ENCODE peak calls at places on chromosomes 7 and 10, in four cellular contexts. One of them, this sample, is unnamed.

GRCh38 chr7:43394441-43395130 is 188.3 kb upstream of the STK17A start:
- DNase-seq in naive B cell: no peak
- DNase-seq in stimulated activated CD8-positive, alpha-beta memory T cell treated with anti-CD3 and anti-CD28 coated beads, Interleukin-7, amount 100 ng/mL, for 4 hours: no peak
- DNase-seq in choroid plexus epithelial cell: no peak
- DNase-seq in this sample: no peak

GRCh38 chr7:155998766-155999630 is 186.7 kb upstream of the SHH start:
- DNase-seq in stimulated activated CD8-positive, alpha-beta memory T cell treated with anti-CD3 and anti-CD28 coated beads, Interleukin-7, amount 100 ng/mL, for 4 hours: no peak
- DNase-seq in choroid plexus epithelial cell: no peak
- DNase-seq in naive B cell: no peak
- DNase-seq in this sample: no peak

GRCh38 chr10:91050371-91051034 is 129.6 kb upstream of the ANKRD1 start:
- DNase-seq in stimulated activated CD8-positive, alpha-beta memory T cell treated with anti-CD3 and anti-CD28 coated beads, Interleukin-7, amount 100 ng/mL, for 4 hours: no peak
- DNase-seq in choroid plexus epithelial cell: peak
- DNase-seq in naive B cell: no peak
- DNase-seq in this sample: no peak

GRCh38 chr10:70866424-70866823 is 21.9 kb downstream of the PCBD1 start:
- DNase-seq in naive B cell: no peak
- DNase-seq in choroid plexus epithelial cell: peak
- DNase-seq in stimulated activated CD8-positive, alpha-beta memory T cell treated with anti-CD3 and anti-CD28 coated beads, Interleukin-7, amount 100 ng/mL, for 4 hours: no peak
- DNase-seq in this sample: no peak

GRCh38 chr7:1176891-1177373 is 16.9 kb upstream of the ZFAND2A start:
- DNase-seq in choroid plexus epithelial cell: peak
- DNase-seq in stimulated activated CD8-positive, alpha-beta memory T cell treated with anti-CD3 and anti-CD28 coated beads, Interleukin-7, amount 100 ng/mL, for 4 hours: peak
- DNase-seq in naive B cell: peak
- DNase-seq in this sample: peak

GRCh38 chr10:21171936-21172773 is 275.0 kb upstream of the NEBL start:
- DNase-seq in naive B cell: no peak
- DNase-seq in choroid plexus epithelial cell: no peak
- DNase-seq in stimulated activated CD8-positive, alpha-beta memory T cell treated with anti-CD3 and anti-CD28 coated beads, Interleukin-7, amount 100 ng/mL, for 4 hours: no peak
- DNase-seq in this sample: no peak

GRCh38 chr10:116671274-116671926 is 50.6 kb downstream of the PNLIPRP2 start:
- DNase-seq in stimulated activated CD8-positive, alpha-beta memory T cell treated with anti-CD3 and anti-CD28 coated beads, Interleukin-7, amount 100 ng/mL, for 4 hours: no peak
- DNase-seq in naive B cell: no peak
- DNase-seq in choroid plexus epithelial cell: peak
- DNase-seq in this sample: no peak

GRCh38 chr7:1050254-1050906 is 6.0 kb downstream of the GPR146 start:
- DNase-seq in choroid plexus epithelial cell: no peak
- DNase-seq in stimulated activated CD8-positive, alpha-beta memory T cell treated with anti-CD3 and anti-CD28 coated beads, Interleukin-7, amount 100 ng/mL, for 4 hours: no peak
- DNase-seq in naive B cell: no peak
- DNase-seq in this sample: no peak

GRCh38 chr7:1400351-1400750 is 58.9 kb downstream of the MICALL2 start:
- DNase-seq in choroid plexus epithelial cell: no peak
- DNase-seq in stimulated activated CD8-positive, alpha-beta memory T cell treated with anti-CD3 and anti-CD28 coated beads, Interleukin-7, amount 100 ng/mL, for 4 hours: no peak
- DNase-seq in naive B cell: no peak
- DNase-seq in this sample: no peak

GRCh38 chr10:77919713-77920108 is 6.8 kb downstream of the DLG5 start:
- DNase-seq in choroid plexus epithelial cell: peak
- DNase-seq in naive B cell: no peak
- DNase-seq in stimulated activated CD8-positive, alpha-beta memory T cell treated with anti-CD3 and anti-CD28 coated beads, Interleukin-7, amount 100 ng/mL, for 4 hours: no peak
- DNase-seq in this sample: no peak

GRCh38 chr10:75772153-75772887 is 340.9 kb downstream of the LRMDA start:
- DNase-seq in choroid plexus epithelial cell: peak
- DNase-seq in naive B cell: no peak
- DNase-seq in stimulated activated CD8-positive, alpha-beta memory T cell treated with anti-CD3 and anti-CD28 coated beads, Interleukin-7, amount 100 ng/mL, for 4 hours: no peak
- DNase-seq in this sample: peak

GRCh38 chr7:95687759-95688343 is 84.5 kb upstream of the DYNC1I1 start:
- DNase-seq in choroid plexus epithelial cell: peak
- DNase-seq in stimulated activated CD8-positive, alpha-beta memory T cell treated with anti-CD3 and anti-CD28 coated beads, Interleukin-7, amount 100 ng/mL, for 4 hours: no peak
- DNase-seq in naive B cell: no peak
- DNase-seq in this sample: peak

GRCh38 chr7:30206466-30206865 is 71.7 kb downstream of the MTURN start:
- DNase-seq in stimulated activated CD8-positive, alpha-beta memory T cell treated with anti-CD3 and anti-CD28 coated beads, Interleukin-7, amount 100 ng/mL, for 4 hours: no peak
- DNase-seq in naive B cell: no peak
- DNase-seq in choroid plexus epithelial cell: peak
- DNase-seq in this sample: no peak

GRCh38 chr10:29100505-29100904 is 188.4 kb upstream of the LYZL1 start:
- DNase-seq in naive B cell: no peak
- DNase-seq in choroid plexus epithelial cell: no peak
- DNase-seq in stimulated activated CD8-positive, alpha-beta memory T cell treated with anti-CD3 and anti-CD28 coated beads, Interleukin-7, amount 100 ng/mL, for 4 hours: no peak
- DNase-seq in this sample: no peak

GRCh38 chr10:122163182-122164027 is 107.7 kb upstream of the BTBD16 start:
- DNase-seq in stimulated activated CD8-positive, alpha-beta memory T cell treated with anti-CD3 and anti-CD28 coated beads, Interleukin-7, amount 100 ng/mL, for 4 hours: no peak
- DNase-seq in naive B cell: no peak
- DNase-seq in choroid plexus epithelial cell: no peak
- DNase-seq in this sample: no peak

GRCh38 chr7:80781561-80781979 is 137.3 kb downstream of the SEMA3C start:
- DNase-seq in stimulated activated CD8-positive, alpha-beta memory T cell treated with anti-CD3 and anti-CD28 coated beads, Interleukin-7, amount 100 ng/mL, for 4 hours: no peak
- DNase-seq in choroid plexus epithelial cell: peak
- DNase-seq in naive B cell: no peak
- DNase-seq in this sample: no peak

GRCh38 chr7:140667476-140667875 is 5.3 kb upstream of the ADCK2 start:
- DNase-seq in choroid plexus epithelial cell: no peak
- DNase-seq in stimulated activated CD8-positive, alpha-beta memory T cell treated with anti-CD3 and anti-CD28 coated beads, Interleukin-7, amount 100 ng/mL, for 4 hours: no peak
- DNase-seq in naive B cell: no peak
- DNase-seq in this sample: no peak

GRCh38 chr10:74029943-74030342 is 32.0 kb downstream of the VCL start:
- DNase-seq in choroid plexus epithelial cell: no peak
- DNase-seq in naive B cell: no peak
- DNase-seq in stimulated activated CD8-positive, alpha-beta memory T cell treated with anti-CD3 and anti-CD28 coated beads, Interleukin-7, amount 100 ng/mL, for 4 hours: no peak
- DNase-seq in this sample: no peak

GRCh38 chr7:44063894-44064651 is 1.3 kb downstream of the PGAM2 start:
- DNase-seq in naive B cell: no peak
- DNase-seq in stimulated activated CD8-positive, alpha-beta memory T cell treated with anti-CD3 and anti-CD28 coated beads, Interleukin-7, amount 100 ng/mL, for 4 hours: no peak
- DNase-seq in choroid plexus epithelial cell: no peak
- DNase-seq in this sample: no peak

GRCh38 chr10:108323274-108323798 is 1158.8 kb upstream of the SORCS1 start:
- DNase-seq in naive B cell: no peak
- DNase-seq in stimulated activated CD8-positive, alpha-beta memory T cell treated with anti-CD3 and anti-CD28 coated beads, Interleukin-7, amount 100 ng/mL, for 4 hours: no peak
- DNase-seq in choroid plexus epithelial cell: no peak
- DNase-seq in this sample: no peak

GRCh38 chr7:40733111-40733510 is 598.3 kb downstream of the SUGCT start:
- DNase-seq in choroid plexus epithelial cell: no peak
- DNase-seq in stimulated activated CD8-positive, alpha-beta memory T cell treated with anti-CD3 and anti-CD28 coated beads, Interleukin-7, amount 100 ng/mL, for 4 hours: no peak
- DNase-seq in naive B cell: no peak
- DNase-seq in this sample: no peak

GRCh38 chr7:41326616-41327015 is 376.3 kb downstream of the INHBA start:
- DNase-seq in choroid plexus epithelial cell: no peak
- DNase-seq in naive B cell: no peak
- DNase-seq in stimulated activated CD8-positive, alpha-beta memory T cell treated with anti-CD3 and anti-CD28 coated beads, Interleukin-7, amount 100 ng/mL, for 4 hours: no peak
- DNase-seq in this sample: no peak

GRCh38 chr7:20193242-20193777 is 23.9 kb downstream of the MACC1 start:
- DNase-seq in choroid plexus epithelial cell: no peak
- DNase-seq in naive B cell: no peak
- DNase-seq in stimulated activated CD8-positive, alpha-beta memory T cell treated with anti-CD3 and anti-CD28 coated beads, Interleukin-7, amount 100 ng/mL, for 4 hours: no peak
- DNase-seq in this sample: no peak

GRCh38 chr10:59245751-59246150 is 69.3 kb downstream of the PHYHIPL start:
- DNase-seq in stimulated activated CD8-positive, alpha-beta memory T cell treated with anti-CD3 and anti-CD28 coated beads, Interleukin-7, amount 100 ng/mL, for 4 hours: no peak
- DNase-seq in naive B cell: no peak
- DNase-seq in choroid plexus epithelial cell: no peak
- DNase-seq in this sample: no peak

GRCh38 chr7:46160861-46161260 is 239.8 kb upstream of the IGFBP3 start:
- DNase-seq in naive B cell: no peak
- DNase-seq in stimulated activated CD8-positive, alpha-beta memory T cell treated with anti-CD3 and anti-CD28 coated beads, Interleukin-7, amount 100 ng/mL, for 4 hours: no peak
- DNase-seq in choroid plexus epithelial cell: no peak
- DNase-seq in this sample: no peak

GRCh38 chr10:20822825-20823224 is 74.3 kb downstream of the NEBL start:
- DNase-seq in naive B cell: no peak
- DNase-seq in choroid plexus epithelial cell: no peak
- DNase-seq in stimulated activated CD8-positive, alpha-beta memory T cell treated with anti-CD3 and anti-CD28 coated beads, Interleukin-7, amount 100 ng/mL, for 4 hours: no peak
- DNase-seq in this sample: no peak

This sample was measured in small intestine.